ENCODE peak calls at places on chromosomes 7 and 10, in eight cellular contexts. R is MM.1S, I is SJCRH30, D is PC-3, S is neuronal stem cell, Y is stomach, C is PC-9, F is fibroblast of mammary gland. U is an unnamed sample.

GRCh38 chr10:84938117-84938905 is 609.9 kb downstream of the CCSER2 start:
- DNase-seq in R (no peak), I (no peak), D (no peak), S (no peak), Y (no peak), C (no peak), F (no peak), U (no peak)

GRCh38 chr7:84532196-84532595 is 337.6 kb upstream of the SEMA3A start:
- DNase-seq in R (no peak), I (no peak), D (no peak), S (no peak), Y (no peak), C (no peak), F (no peak), U (no peak)

GRCh38 chr7:39624202-39624807 is 933 bp downstream of the RALA start:
- DNase-seq in R (peak; percentile 11), I (peak; percentile 17), D (peak; percentile 39), S (peak; percentile 1), Y (no peak), C (peak; percentile 29), F (peak; percentile 59), U (peak; percentile 61)

GRCh38 chr10:109306698-109307097 is 616.6 kb downstream of the XPNPEP1 start:
- DNase-seq in R (no peak), I (no peak), D (peak; percentile 2), S (no peak), Y (no peak), C (no peak), F (no peak), U (no peak)

GRCh38 chr7:20441886-20442505 is 111.3 kb downstream of the ITGB8 start:
- DNase-seq in R (no peak), I (peak; percentile 42), D (peak; percentile 80), S (no peak), Y (no peak), C (no peak), F (no peak), U (no peak)

GRCh38 chr10:29766753-29767152 is 132.0 kb upstream of the SVIL start:
- DNase-seq in R (no peak), I (no peak), D (no peak), S (no peak), Y (no peak), C (no peak), F (no peak), U (no peak)

GRCh38 chr10:6171891-6172354 is 30.8 kb upstream of the PFKFB3 start:
- DNase-seq in R (no peak), I (no peak), D (no peak), S (no peak), Y (peak; percentile 38), C (no peak), F (peak; percentile 98), U (peak; percentile 90)

GRCh38 chr7:115561341-115562110 is 469.0 kb downstream of the TFEC start:
- DNase-seq in R (no peak), I (no peak), D (peak; percentile 47), S (no peak), Y (no peak), C (no peak), F (peak; percentile 39), U (peak; percentile 94)

GRCh38 chr10:123570051-123570897 is 95.9 kb upstream of the GPR26 start:
- DNase-seq in R (no peak), I (no peak), D (no peak), S (no peak), Y (no peak), C (no peak), F (no peak), U (no peak)

GRCh38 chr10:50885097-50885859 is at the start of gene A1CF:
- DNase-seq in R (no peak), I (no peak), D (no peak), S (no peak), Y (no peak), C (no peak), F (no peak), U (no peak)

GRCh38 chr7:21476429-21476828 is 48.5 kb downstream of the SP4 start:
- DNase-seq in R (no peak), I (no peak), D (no peak), S (no peak), Y (no peak), C (no peak), F (no peak), U (no peak)

GRCh38 chr7:82294258-82294855 is 149.2 kb downstream of the CACNA2D1 start:
- DNase-seq in R (no peak), I (no peak), D (no peak), S (no peak), Y (no peak), C (no peak), F (peak; percentile 65), U (peak; percentile 36)

GRCh38 chr7:154390961-154391360 is 338.8 kb downstream of the DPP6 start:
- DNase-seq in R (no peak), I (no peak), D (no peak), S (no peak), Y (no peak), C (no peak), F (no peak), U (no peak)

DNA sequence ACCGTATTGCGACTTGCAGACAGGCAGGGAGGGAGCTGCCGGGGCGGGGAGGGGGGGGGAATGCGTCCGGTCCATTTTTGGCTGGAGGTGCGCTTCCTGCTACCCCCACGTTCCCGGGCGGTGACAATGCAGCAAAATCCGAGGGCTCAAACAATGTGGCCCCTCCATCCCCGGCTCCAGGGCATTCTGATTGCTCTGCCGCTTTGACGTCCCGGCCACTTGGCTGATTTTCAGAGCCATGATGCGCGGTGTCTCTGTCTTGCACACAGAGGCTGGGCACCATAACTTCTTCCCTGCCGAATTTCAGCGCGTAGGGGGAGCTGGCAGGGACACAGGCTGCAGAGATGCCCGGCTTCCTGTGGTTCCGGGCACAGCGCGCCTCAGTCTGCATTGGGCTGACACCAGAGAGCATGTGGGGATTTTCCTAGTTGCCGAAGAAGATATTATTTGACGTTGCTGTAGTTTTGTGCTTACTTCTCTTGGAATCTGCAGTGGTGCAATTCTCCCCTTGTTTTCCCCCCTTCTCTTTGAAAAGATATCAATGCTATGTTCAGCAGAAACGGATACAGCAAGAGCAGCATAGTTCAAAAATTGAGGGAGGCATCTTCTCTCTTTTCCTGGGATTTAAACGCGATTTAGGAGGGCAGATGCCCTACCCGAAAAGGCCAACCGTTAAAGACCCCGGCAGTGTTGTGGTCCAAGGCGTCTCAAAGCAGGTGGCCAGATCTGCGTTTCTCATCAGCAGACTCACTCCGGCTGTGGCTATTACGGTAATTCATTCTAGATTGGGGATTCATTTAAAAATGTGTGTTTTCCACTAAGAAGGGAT is 1.4 kb downstream of the HECW1 start:
- DNase-seq in R (no peak), I (no peak), D (no peak), S (no peak), Y (no peak), C (no peak), F (no peak), U (no peak)
- H3K4me3 ChIP-seq in R (peak overlapping the region; percentile 45), I (no peak overlapping the region), D (peak overlapping the region; percentile 58), S (peak overlapping the region; percentile 85), Y (peak overlapping the region; percentile 53), C (no peak overlapping the region), F (no peak overlapping the region), U (no peak overlapping the region)

GRCh38 chr7:47484457-47484856 is 97.5 kb downstream of the TNS3 start:
- DNase-seq in R (no peak), I (no peak), D (no peak), S (no peak), Y (no peak), C (no peak), F (no peak), U (no peak)
- H3K4me3 ChIP-seq in R (no peak overlapping the region), I (no peak overlapping the region), D (no peak overlapping the region), S (no peak overlapping the region), Y (no peak overlapping the region), C (no peak overlapping the region), F (no peak overlapping the region), U (no peak overlapping the region)

DNA sequence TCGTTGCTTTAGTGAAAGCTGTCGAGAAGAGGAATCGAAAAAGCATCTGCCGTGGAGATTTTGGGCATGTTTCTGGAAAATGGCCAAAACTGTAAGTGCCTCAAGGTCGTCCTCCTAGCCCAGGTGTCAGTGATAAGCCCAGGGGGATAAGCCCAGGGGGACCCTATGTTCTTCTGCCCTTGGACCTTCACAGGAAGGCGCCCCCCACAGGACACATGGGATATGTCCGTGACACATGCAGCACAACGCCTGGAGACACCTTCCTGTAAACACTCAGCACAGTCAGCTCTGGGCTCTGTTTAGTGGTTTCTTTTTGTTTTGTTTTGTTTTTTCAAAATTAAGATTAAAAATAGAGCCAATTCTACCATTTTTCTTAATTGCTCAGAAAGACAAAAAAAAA is 272.7 kb downstream of the KLF6 start:
- DNase-seq in R (no peak), I (no peak), D (no peak), S (no peak), Y (no peak), C (no peak), F (no peak), U (no peak)
- H3K4me3 ChIP-seq in R (no peak overlapping the region), I (no peak overlapping the region), D (no peak overlapping the region), S (no peak overlapping the region), Y (no peak overlapping the region), C (no peak overlapping the region), F (no peak overlapping the region), U (no peak overlapping the region)

GRCh38 chr7:128359939-128360338 is 1.6 kb downstream of the PRRT4 start:
- DNase-seq in R (no peak), I (no peak), D (no peak), S (no peak), Y (no peak), C (no peak), F (no peak), U (no peak)

GRCh38 chr7:128363261-128363721 is 1.8 kb upstream of the PRRT4 start:
- DNase-seq in R (no peak), I (no peak), D (no peak), S (no peak), Y (no peak), C (no peak), F (no peak), U (no peak)

GRCh38 chr7:128362670-128363069 is 1.2 kb upstream of the PRRT4 start:
- DNase-seq in R (no peak), I (no peak), D (peak; percentile 62), S (no peak), Y (no peak), C (no peak), F (peak; percentile 66), U (no peak)

GRCh38 chr7:128364166-128364565 is 2.7 kb upstream of the PRRT4 start:
- DNase-seq in R (no peak), I (no peak), D (no peak), S (no peak), Y (no peak), C (no peak), F (no peak), U (no peak)

DNA sequence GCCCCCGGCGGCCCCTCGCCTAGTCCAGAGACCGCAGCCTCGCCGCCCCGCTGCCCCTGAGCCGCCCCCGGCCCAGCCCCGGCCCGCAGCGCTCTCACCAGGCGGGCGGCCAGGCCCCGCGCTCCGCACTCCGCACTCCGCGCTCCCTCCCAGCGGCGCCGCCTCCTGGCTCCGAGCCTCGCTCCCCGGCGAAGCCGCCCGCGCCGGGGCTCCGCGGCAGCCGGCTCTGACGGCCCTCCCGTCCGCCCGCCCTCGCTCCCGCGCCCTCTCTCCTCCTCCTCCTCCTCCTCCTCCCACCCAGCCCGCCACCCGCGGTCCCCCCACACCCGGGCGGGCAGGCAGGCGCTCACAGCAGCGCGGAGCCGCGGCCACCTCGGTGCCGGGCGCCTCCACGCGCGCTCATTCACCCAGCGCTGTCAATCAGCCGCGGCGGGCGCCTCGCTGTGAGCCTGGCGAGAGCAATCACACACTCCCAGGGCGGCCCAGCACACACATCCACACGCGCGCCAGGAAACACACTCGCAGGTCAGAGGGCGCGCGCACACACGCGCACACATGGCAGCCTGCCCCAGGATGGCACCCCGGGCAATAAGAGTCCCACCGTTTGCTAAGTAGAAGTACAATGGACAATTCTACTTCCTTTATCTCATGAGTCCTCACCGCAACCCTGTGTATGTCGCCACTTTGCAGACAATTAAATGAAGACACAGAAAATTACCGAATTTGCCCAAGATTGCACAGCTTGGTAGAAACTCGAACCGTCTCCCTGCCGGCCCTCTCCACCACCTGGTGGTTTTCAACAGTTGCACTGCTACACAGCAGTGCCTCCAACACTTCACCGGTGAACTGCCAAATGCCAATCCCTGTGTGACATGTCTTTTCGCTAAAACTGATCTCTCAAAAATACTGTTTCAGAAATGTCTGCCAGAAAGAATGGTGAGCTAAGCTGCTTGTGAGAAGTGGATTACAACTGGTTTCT is at the start of gene PRRT4:
- DNase-seq in R (peak; percentile 40), I (peak; percentile 42), D (peak; percentile 22), S (no peak), Y (peak; percentile 40), C (peak; percentile 38), F (no peak), U (peak; percentile 24)
- H3K4me3 ChIP-seq in R (peak within 1 kb of the TSS; percentile 54), I (peak within 1 kb of the TSS; percentile 62), D (peak within 1 kb of the TSS; percentile 71), S (peak within 1 kb of the TSS; percentile 80), Y (peak within 1 kb of the TSS; percentile 75), C (peak within 1 kb of the TSS; percentile 67), F (peak within 1 kb of the TSS; percentile 33), U (peak within 1 kb of the TSS; percentile 41)